ENCODE peak calls at places on chromosomes 1 and 21, in eight cellular contexts. One of them, this sample, is unnamed.

GRCh38 chr1:59220356-59220755 is 76.5 kb upstream of the FGGY start:
- DNase-seq in tibial nerve: no peak
- DNase-seq in gastrocnemius medialis: no peak
- DNase-seq in ovary: no peak
- DNase-seq in K562: no peak
- DNase-seq in IMR-90: no peak
- DNase-seq in breast epithelium: no peak
- DNase-seq in esophagus squamous epithelium: no peak
- DNase-seq in this sample: no peak

GRCh38 chr1:1989102-1989542 is 14.5 kb downstream of the CFAP74 start:
- DNase-seq in tibial nerve: no peak
- DNase-seq in gastrocnemius medialis: no peak
- DNase-seq in ovary: peak; percentile 62
- DNase-seq in K562: peak; percentile 50
- DNase-seq in IMR-90: peak; percentile 6
- DNase-seq in breast epithelium: no peak
- DNase-seq in esophagus squamous epithelium: no peak
- DNase-seq in this sample: peak; percentile 40

GRCh38 chr1:43358121-43358745 is 548 bp upstream of the CDC20 start:
- DNase-seq in tibial nerve: no peak
- DNase-seq in gastrocnemius medialis: no peak
- DNase-seq in ovary: no peak
- DNase-seq in K562: peak; percentile 80
- DNase-seq in IMR-90: peak; percentile 37
- DNase-seq in breast epithelium: no peak
- DNase-seq in esophagus squamous epithelium: no peak
- DNase-seq in this sample: no peak

GRCh38 chr1:35646043-35646442 is 4.7 kb upstream of the PSMB2 start:
- DNase-seq in tibial nerve: no peak
- DNase-seq in gastrocnemius medialis: no peak
- DNase-seq in ovary: no peak
- DNase-seq in K562: peak; percentile 38
- DNase-seq in IMR-90: no peak
- DNase-seq in breast epithelium: no peak
- DNase-seq in esophagus squamous epithelium: no peak
- DNase-seq in this sample: no peak

GRCh38 chr1:8202182-8202905 is 115.6 kb upstream of the SLC45A1 start:
- DNase-seq in tibial nerve: no peak
- DNase-seq in gastrocnemius medialis: peak; percentile 50
- DNase-seq in ovary: peak; percentile 83
- DNase-seq in K562: peak; percentile 51
- DNase-seq in IMR-90: peak; percentile 97
- DNase-seq in breast epithelium: no peak
- DNase-seq in esophagus squamous epithelium: no peak
- DNase-seq in this sample: peak; percentile 77

GRCh38 chr1:160774886-160775719 is 20.9 kb upstream of the LY9 start:
- DNase-seq in tibial nerve: no peak
- DNase-seq in gastrocnemius medialis: no peak
- DNase-seq in ovary: no peak
- DNase-seq in K562: no peak
- DNase-seq in IMR-90: no peak
- DNase-seq in breast epithelium: no peak
- DNase-seq in esophagus squamous epithelium: no peak
- DNase-seq in this sample: no peak

GRCh38 chr1:184664042-184664659 is 90.5 kb downstream of the EDEM3 start:
- DNase-seq in tibial nerve: peak; percentile 77
- DNase-seq in gastrocnemius medialis: peak; percentile 69
- DNase-seq in ovary: peak; percentile 85
- DNase-seq in K562: peak; percentile 82
- DNase-seq in IMR-90: peak; percentile 57
- DNase-seq in breast epithelium: peak; percentile 83
- DNase-seq in esophagus squamous epithelium: no peak
- DNase-seq in this sample: peak; percentile 84

GRCh38 chr1:219745070-219745469 is 132.2 kb upstream of the ZC3H11B start:
- DNase-seq in tibial nerve: no peak
- DNase-seq in gastrocnemius medialis: no peak
- DNase-seq in ovary: no peak
- DNase-seq in K562: no peak
- DNase-seq in IMR-90: no peak
- DNase-seq in breast epithelium: no peak
- DNase-seq in esophagus squamous epithelium: no peak
- DNase-seq in this sample: no peak

GRCh38 chr1:111649227-111649626 is 29.6 kb downstream of the RAP1A start:
- DNase-seq in tibial nerve: no peak
- DNase-seq in gastrocnemius medialis: no peak
- DNase-seq in ovary: no peak
- DNase-seq in K562: no peak
- DNase-seq in IMR-90: no peak
- DNase-seq in breast epithelium: no peak
- DNase-seq in esophagus squamous epithelium: no peak
- DNase-seq in this sample: no peak

GRCh38 chr21:25005388-25005787 is 601.9 kb downstream of the MRPL39 start:
- DNase-seq in tibial nerve: no peak
- DNase-seq in gastrocnemius medialis: no peak
- DNase-seq in ovary: no peak
- DNase-seq in K562: no peak
- DNase-seq in IMR-90: peak; percentile 12
- DNase-seq in breast epithelium: no peak
- DNase-seq in esophagus squamous epithelium: no peak
- DNase-seq in this sample: no peak

DNA sequence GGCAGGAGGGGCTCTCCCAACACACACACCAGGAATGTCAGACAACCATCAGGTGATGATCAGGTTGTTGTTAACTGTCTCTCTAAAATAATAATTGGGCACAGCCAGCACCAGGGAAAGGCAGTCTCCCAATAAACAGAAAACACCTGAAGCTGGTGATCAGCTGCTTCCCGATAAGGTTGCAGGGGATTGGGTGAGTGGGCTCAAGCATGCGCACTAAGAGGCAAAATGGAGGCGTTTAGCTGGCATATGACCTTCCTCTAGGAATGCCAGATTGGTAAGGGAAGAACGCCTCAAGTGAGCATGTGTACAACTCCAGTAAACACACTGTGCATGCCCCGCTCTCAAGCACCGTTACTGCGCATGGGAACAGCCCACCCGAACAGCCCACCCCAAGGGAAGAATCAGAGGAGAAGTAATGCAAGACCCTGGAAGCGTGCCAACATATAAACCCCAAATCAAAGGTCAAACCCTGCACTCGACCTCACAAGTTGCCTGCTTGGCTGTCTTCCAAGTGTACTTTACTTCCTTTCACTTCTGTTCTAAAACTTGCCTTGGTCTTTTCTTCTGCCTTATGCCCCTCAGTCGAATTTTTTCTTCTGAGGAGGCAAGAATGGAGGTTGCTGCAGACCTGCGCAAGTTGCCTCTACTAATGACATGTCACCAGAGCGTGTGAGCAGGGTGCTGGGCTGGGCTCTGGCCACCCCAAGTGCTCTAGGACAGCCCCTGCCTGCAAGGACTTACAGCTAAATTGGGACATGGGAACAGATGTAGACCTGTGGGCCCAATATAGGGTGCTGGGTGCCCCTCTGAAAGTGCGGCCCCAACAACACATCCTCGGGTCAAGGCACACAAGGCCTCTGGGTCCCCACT is 200.8 kb downstream of the RHOU start:
- DNase-seq in tibial nerve: peak; percentile 22
- DNase-seq in gastrocnemius medialis: no peak
- DNase-seq in ovary: no peak
- DNase-seq in K562: no peak
- DNase-seq in IMR-90: no peak
- DNase-seq in breast epithelium: no peak
- DNase-seq in esophagus squamous epithelium: no peak
- DNase-seq in this sample: no peak
- H3K4me3 ChIP-seq in tibial nerve: no peak overlapping the region
- H3K4me3 ChIP-seq in gastrocnemius medialis: no peak overlapping the region
- H3K4me3 ChIP-seq in ovary: no peak overlapping the region
- H3K4me3 ChIP-seq in K562: no peak overlapping the region
- H3K4me3 ChIP-seq in IMR-90: no peak overlapping the region
- H3K4me3 ChIP-seq in breast epithelium: no peak overlapping the region
- H3K4me3 ChIP-seq in esophagus squamous epithelium: no peak overlapping the region
- H3K4me3 ChIP-seq in this sample: no peak overlapping the region

GRCh38 chr1:206963119-206963712 is 7.0 kb downstream of the FCAMR start:
- DNase-seq in tibial nerve: no peak
- DNase-seq in gastrocnemius medialis: no peak
- DNase-seq in ovary: no peak
- DNase-seq in K562: no peak
- DNase-seq in IMR-90: peak; percentile 37
- DNase-seq in breast epithelium: no peak
- DNase-seq in esophagus squamous epithelium: no peak
- DNase-seq in this sample: no peak

GRCh38 chr1:206967096-206967851 is 3.0 kb downstream of the FCAMR start:
- DNase-seq in tibial nerve: peak; percentile 13
- DNase-seq in gastrocnemius medialis: no peak
- DNase-seq in ovary: no peak
- DNase-seq in K562: no peak
- DNase-seq in IMR-90: peak; percentile 29
- DNase-seq in breast epithelium: no peak
- DNase-seq in esophagus squamous epithelium: no peak
- DNase-seq in this sample: no peak

GRCh38 chr1:206969090-206969489 is 1.2 kb downstream of the FCAMR start:
- DNase-seq in tibial nerve: no peak
- DNase-seq in gastrocnemius medialis: no peak
- DNase-seq in ovary: no peak
- DNase-seq in K562: no peak
- DNase-seq in IMR-90: no peak
- DNase-seq in breast epithelium: no peak
- DNase-seq in esophagus squamous epithelium: no peak
- DNase-seq in this sample: no peak

GRCh38 chr1:206963740-206964139 is 6.5 kb downstream of the FCAMR start:
- DNase-seq in tibial nerve: no peak
- DNase-seq in gastrocnemius medialis: no peak
- DNase-seq in ovary: no peak
- DNase-seq in K562: peak; percentile 43
- DNase-seq in IMR-90: no peak
- DNase-seq in breast epithelium: no peak
- DNase-seq in esophagus squamous epithelium: no peak
- DNase-seq in this sample: no peak

GRCh38 chr1:206965781-206966180 is 4.5 kb downstream of the FCAMR start:
- DNase-seq in tibial nerve: no peak
- DNase-seq in gastrocnemius medialis: no peak
- DNase-seq in ovary: no peak
- DNase-seq in K562: no peak
- DNase-seq in IMR-90: no peak
- DNase-seq in breast epithelium: no peak
- DNase-seq in esophagus squamous epithelium: no peak
- DNase-seq in this sample: no peak
- H3K27me3 ChIP-seq in tibial nerve: no peaks in the 10 kb centered on the region
- H3K27me3 ChIP-seq in gastrocnemius medialis: no peaks in the 10 kb centered on the region
- H3K27me3 ChIP-seq in ovary: no peaks in the 10 kb centered on the region
- H3K27me3 ChIP-seq in K562: peaks cover 12% of the 10 kb centered on the region
- H3K27me3 ChIP-seq in IMR-90: peaks cover 24% of the 10 kb centered on the region
- H3K27me3 ChIP-seq in breast epithelium: no peaks in the 10 kb centered on the region
- H3K27me3 ChIP-seq in esophagus squamous epithelium: no peaks in the 10 kb centered on the region
- H3K27me3 ChIP-seq in this sample: no peaks in the 10 kb centered on the region

GRCh38 chr1:153921080-153921802 is 1.5 kb downstream of the GATAD2B start:
- DNase-seq in tibial nerve: no peak
- DNase-seq in gastrocnemius medialis: no peak
- DNase-seq in ovary: no peak
- DNase-seq in K562: no peak
- DNase-seq in IMR-90: no peak
- DNase-seq in breast epithelium: no peak
- DNase-seq in esophagus squamous epithelium: no peak
- DNase-seq in this sample: no peak

GRCh38 chr1:153922838-153923652 is at the start of gene GATAD2B:
- DNase-seq in tibial nerve: peak; percentile 99
- DNase-seq in gastrocnemius medialis: peak; percentile 100
- DNase-seq in ovary: peak; percentile 99
- DNase-seq in K562: peak; percentile 98
- DNase-seq in IMR-90: peak; percentile 100
- DNase-seq in breast epithelium: peak; percentile 99
- DNase-seq in esophagus squamous epithelium: peak; percentile 97
- DNase-seq in this sample: peak; percentile 100

GRCh38 chr1:153922076-153922837 is 515 bp downstream of the GATAD2B start:
- DNase-seq in tibial nerve: no peak
- DNase-seq in gastrocnemius medialis: no peak
- DNase-seq in ovary: peak; percentile 68
- DNase-seq in K562: peak; percentile 86
- DNase-seq in IMR-90: no peak
- DNase-seq in breast epithelium: no peak
- DNase-seq in esophagus squamous epithelium: no peak
- DNase-seq in this sample: peak; percentile 43

GRCh38 chr1:153919879-153920852 is 2.6 kb downstream of the GATAD2B start:
- DNase-seq in tibial nerve: no peak
- DNase-seq in gastrocnemius medialis: no peak
- DNase-seq in ovary: no peak
- DNase-seq in K562: peak; percentile 59
- DNase-seq in IMR-90: peak; percentile 42
- DNase-seq in breast epithelium: no peak
- DNase-seq in esophagus squamous epithelium: no peak
- DNase-seq in this sample: no peak

DNA sequence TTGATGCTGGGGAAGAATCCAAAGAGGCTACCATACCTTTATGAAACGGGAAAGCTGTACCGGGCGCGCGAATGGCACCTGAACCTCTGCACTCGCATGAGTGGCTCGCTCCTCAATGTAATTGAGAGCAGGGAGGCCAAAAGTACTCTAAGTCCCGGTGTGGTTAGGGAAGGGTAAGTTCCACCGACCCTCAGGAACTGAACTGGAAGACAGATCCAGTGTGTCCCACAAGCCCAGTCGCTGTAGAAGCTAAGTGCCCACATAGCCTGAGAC is 1.0 kb downstream of the GATAD2B start:
- DNase-seq in tibial nerve: no peak
- DNase-seq in gastrocnemius medialis: no peak
- DNase-seq in ovary: no peak
- DNase-seq in K562: no peak
- DNase-seq in IMR-90: no peak
- DNase-seq in breast epithelium: no peak
- DNase-seq in esophagus squamous epithelium: no peak
- DNase-seq in this sample: no peak
- TF ChIP-seq POLR2A in tibial nerve: no peak
- TF ChIP-seq POLR2A in gastrocnemius medialis: no peak
- TF ChIP-seq POLR2A in ovary: no peak
- TF ChIP-seq POLR2A in K562: no peak
- TF ChIP-seq POLR2A in IMR-90: no peak
- TF ChIP-seq POLR2A in breast epithelium: no peak
- TF ChIP-seq POLR2A in esophagus squamous epithelium: no peak
- TF ChIP-seq POLR2A in this sample: no peak

DNA sequence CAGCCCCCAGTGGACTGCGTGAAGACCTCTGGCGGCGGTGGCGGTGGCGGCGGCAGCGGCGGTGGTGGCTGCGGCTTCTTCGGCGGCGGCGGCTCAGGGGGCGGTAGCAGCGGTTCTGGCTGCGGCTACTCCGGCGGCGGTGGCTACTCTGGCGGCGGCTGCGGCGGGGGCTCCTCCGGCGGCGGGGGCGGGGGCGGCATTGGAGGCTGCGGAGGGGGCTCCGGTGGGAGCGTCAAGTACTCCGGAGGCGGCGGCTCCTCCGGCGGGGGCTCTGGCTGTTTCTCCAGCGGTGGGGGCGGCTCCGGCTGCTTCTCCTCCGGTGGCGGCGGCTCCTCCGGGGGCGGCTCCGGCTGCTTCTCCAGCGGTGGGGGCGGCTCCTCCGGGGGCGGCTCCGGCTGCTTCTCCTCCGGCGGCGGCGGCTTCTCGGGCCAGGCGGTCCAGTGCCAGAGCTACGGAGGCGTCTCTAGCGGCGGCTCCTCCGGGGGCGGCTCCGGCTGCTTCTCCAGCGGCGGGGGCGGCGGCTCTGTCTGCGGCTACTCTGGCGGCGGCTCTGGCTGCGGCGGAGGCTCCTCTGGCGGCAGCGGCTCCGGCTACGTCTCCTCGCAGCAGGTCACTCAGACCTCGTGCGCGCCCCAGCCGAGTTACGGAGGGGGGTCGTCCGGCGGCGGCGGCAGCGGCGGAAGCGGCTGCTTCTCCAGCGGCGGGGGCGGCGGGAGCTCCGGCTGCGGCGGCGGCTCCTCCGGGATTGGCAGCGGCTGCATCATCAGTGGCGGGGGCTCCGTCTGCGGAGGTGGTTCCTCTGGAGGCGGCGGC is 1.7 kb downstream of the LORICRIN start:
- DNase-seq in tibial nerve: no peak
- DNase-seq in gastrocnemius medialis: no peak
- DNase-seq in ovary: peak; percentile 35
- DNase-seq in K562: no peak
- DNase-seq in IMR-90: no peak
- DNase-seq in breast epithelium: no peak
- DNase-seq in esophagus squamous epithelium: no peak
- DNase-seq in this sample: peak; percentile 40
- H3K4me3 ChIP-seq in tibial nerve: peak overlapping the region; percentile 36
- H3K4me3 ChIP-seq in gastrocnemius medialis: peak overlapping the region; percentile 38
- H3K4me3 ChIP-seq in ovary: peak overlapping the region; percentile 43
- H3K4me3 ChIP-seq in K562: no peak overlapping the region
- H3K4me3 ChIP-seq in IMR-90: peak overlapping the region; percentile 16
- H3K4me3 ChIP-seq in breast epithelium: peak overlapping the region; percentile 46
- H3K4me3 ChIP-seq in esophagus squamous epithelium: peak overlapping the region; percentile 53
- H3K4me3 ChIP-seq in this sample: peak overlapping the region; percentile 12